ENCODE peak calls at places on chromosomes 6 and 20, in five cellular contexts. One of them, this sample, is unnamed.
A peak's percentile ranks its signal among the peaks of the same experiment; 100 is the strongest.

GRCh38 chr6:106847116-106847515 is 127.4 kb downstream of the CD24 start:
- DNase-seq in brain microvascular endothelial cell: no peak
- DNase-seq in astrocyte of the spinal cord: no peak
- DNase-seq in foreskin fibroblast: no peak
- DNase-seq in gastrocnemius medialis: no peak
- DNase-seq in this sample: no peak

GRCh38 chr6:104686550-104687155 is 173.1 kb downstream of the HACE1 start:
- DNase-seq in brain microvascular endothelial cell: no peak
- DNase-seq in astrocyte of the spinal cord: no peak
- DNase-seq in foreskin fibroblast: no peak
- DNase-seq in gastrocnemius medialis: no peak
- DNase-seq in this sample: no peak

GRCh38 chr20:46935394-46936017 is 40.9 kb downstream of the EYA2 start:
- DNase-seq in brain microvascular endothelial cell: no peak
- DNase-seq in astrocyte of the spinal cord: no peak
- DNase-seq in foreskin fibroblast: no peak
- DNase-seq in gastrocnemius medialis: no peak
- DNase-seq in this sample: no peak

GRCh38 chr6:161318456-161318855 is 44.6 kb upstream of the AGPAT4 start:
- DNase-seq in brain microvascular endothelial cell: no peak
- DNase-seq in astrocyte of the spinal cord: no peak
- DNase-seq in foreskin fibroblast: no peak
- DNase-seq in gastrocnemius medialis: no peak
- DNase-seq in this sample: no peak

GRCh38 chr6:63305278-63305677 is 14.5 kb downstream of the LGSN start:
- DNase-seq in brain microvascular endothelial cell: no peak
- DNase-seq in astrocyte of the spinal cord: no peak
- DNase-seq in foreskin fibroblast: no peak
- DNase-seq in gastrocnemius medialis: no peak
- DNase-seq in this sample: peak; percentile 13

GRCh38 chr6:11033825-11034224 is 10.3 kb downstream of the ELOVL2 start:
- DNase-seq in brain microvascular endothelial cell: peak; percentile 35
- DNase-seq in astrocyte of the spinal cord: peak; percentile 51
- DNase-seq in foreskin fibroblast: peak; percentile 37
- DNase-seq in gastrocnemius medialis: no peak
- DNase-seq in this sample: peak; percentile 79

GRCh38 chr20:51553897-51554504 is 11.5 kb upstream of the NFATC2 start:
- DNase-seq in brain microvascular endothelial cell: no peak
- DNase-seq in astrocyte of the spinal cord: peak; percentile 47
- DNase-seq in foreskin fibroblast: peak; percentile 88
- DNase-seq in gastrocnemius medialis: no peak
- DNase-seq in this sample: no peak

GRCh38 chr6:34718867-34719441 is 22.4 kb upstream of the ILRUN start:
- DNase-seq in brain microvascular endothelial cell: no peak
- DNase-seq in astrocyte of the spinal cord: no peak
- DNase-seq in foreskin fibroblast: no peak
- DNase-seq in gastrocnemius medialis: no peak
- DNase-seq in this sample: peak; percentile 45

GRCh38 chr6:31452859-31453258 is 45.1 kb upstream of the MICB start:
- DNase-seq in brain microvascular endothelial cell: no peak
- DNase-seq in astrocyte of the spinal cord: no peak
- DNase-seq in foreskin fibroblast: no peak
- DNase-seq in gastrocnemius medialis: no peak
- DNase-seq in this sample: no peak

GRCh38 chr6:38370653-38371311 is 268.9 kb downstream of the BTBD9 start:
- DNase-seq in brain microvascular endothelial cell: no peak
- DNase-seq in astrocyte of the spinal cord: no peak
- DNase-seq in foreskin fibroblast: no peak
- DNase-seq in gastrocnemius medialis: peak; percentile 43
- DNase-seq in this sample: no peak

GRCh38 chr6:97947841-97948240 is 664.8 kb upstream of the MMS22L start:
- DNase-seq in brain microvascular endothelial cell: peak; percentile 9
- DNase-seq in astrocyte of the spinal cord: peak; percentile 87
- DNase-seq in foreskin fibroblast: no peak
- DNase-seq in gastrocnemius medialis: no peak
- DNase-seq in this sample: peak; percentile 99

GRCh38 chr6:113967777-113968176 is 3.2 kb downstream of the HDAC2 start:
- DNase-seq in brain microvascular endothelial cell: no peak
- DNase-seq in astrocyte of the spinal cord: no peak
- DNase-seq in foreskin fibroblast: no peak
- DNase-seq in gastrocnemius medialis: no peak
- DNase-seq in this sample: no peak

GRCh38 chr6:5878792-5879191 is 127.9 kb downstream of the NRN1 start:
- DNase-seq in brain microvascular endothelial cell: no peak
- DNase-seq in astrocyte of the spinal cord: no peak
- DNase-seq in foreskin fibroblast: no peak
- DNase-seq in gastrocnemius medialis: no peak
- DNase-seq in this sample: no peak

GRCh38 chr20:37979021-37979985 is 54.0 kb downstream of the TTI1 start:
- DNase-seq in brain microvascular endothelial cell: no peak
- DNase-seq in astrocyte of the spinal cord: no peak
- DNase-seq in foreskin fibroblast: no peak
- DNase-seq in gastrocnemius medialis: no peak
- DNase-seq in this sample: no peak

GRCh38 chr20:19212524-19213502 is at the start of gene SLC24A3:
- DNase-seq in brain microvascular endothelial cell: no peak
- DNase-seq in astrocyte of the spinal cord: peak; percentile 30
- DNase-seq in foreskin fibroblast: no peak
- DNase-seq in gastrocnemius medialis: peak; percentile 50
- DNase-seq in this sample: peak; percentile 6

GRCh38 chr6:105137388-105137787 is 42.4 kb downstream of the POPDC3 start:
- DNase-seq in brain microvascular endothelial cell: no peak
- DNase-seq in astrocyte of the spinal cord: peak; percentile 18
- DNase-seq in foreskin fibroblast: no peak
- DNase-seq in gastrocnemius medialis: peak; percentile 7
- DNase-seq in this sample: no peak

GRCh38 chr20:8874437-8874836 is 194.4 kb upstream of the PLCB4 start:
- DNase-seq in brain microvascular endothelial cell: no peak
- DNase-seq in astrocyte of the spinal cord: no peak
- DNase-seq in foreskin fibroblast: no peak
- DNase-seq in gastrocnemius medialis: no peak
- DNase-seq in this sample: no peak

GRCh38 chr6:7264041-7264440 is 49.0 kb downstream of the SSR1 start:
- DNase-seq in brain microvascular endothelial cell: no peak
- DNase-seq in astrocyte of the spinal cord: no peak
- DNase-seq in foreskin fibroblast: no peak
- DNase-seq in gastrocnemius medialis: no peak
- DNase-seq in this sample: no peak

GRCh38 chr20:63457737-63458136 is 14.7 kb downstream of the KCNQ2 start:
- DNase-seq in brain microvascular endothelial cell: peak; percentile 6
- DNase-seq in astrocyte of the spinal cord: no peak
- DNase-seq in foreskin fibroblast: peak; percentile 9
- DNase-seq in gastrocnemius medialis: no peak
- DNase-seq in this sample: peak; percentile 12

GRCh38 chr6:43812850-43813584 is 43.0 kb downstream of the VEGFA start:
- DNase-seq in brain microvascular endothelial cell: no peak
- DNase-seq in astrocyte of the spinal cord: no peak
- DNase-seq in foreskin fibroblast: no peak
- DNase-seq in gastrocnemius medialis: peak; percentile 33
- DNase-seq in this sample: no peak

GRCh38 chr6:29112135-29112534 is 4.3 kb downstream of the OR2J3 start:
- DNase-seq in brain microvascular endothelial cell: no peak
- DNase-seq in astrocyte of the spinal cord: no peak
- DNase-seq in foreskin fibroblast: no peak
- DNase-seq in gastrocnemius medialis: no peak
- DNase-seq in this sample: peak; percentile 1

GRCh38 chr20:48928832-48929725 is 7.6 kb downstream of the ARFGEF2 start:
- DNase-seq in brain microvascular endothelial cell: no peak
- DNase-seq in astrocyte of the spinal cord: peak; percentile 48
- DNase-seq in foreskin fibroblast: no peak
- DNase-seq in gastrocnemius medialis: no peak
- DNase-seq in this sample: no peak

GRCh38 chr20:58651548-58651822 is 402 bp downstream of the STX16 start:
- DNase-seq in brain microvascular endothelial cell: no peak
- DNase-seq in astrocyte of the spinal cord: no peak
- DNase-seq in foreskin fibroblast: no peak
- DNase-seq in gastrocnemius medialis: no peak
- DNase-seq in this sample: no peak

GRCh38 chr6:44493593-44493992 is 106.1 kb downstream of the CDC5L start:
- DNase-seq in brain microvascular endothelial cell: no peak
- DNase-seq in astrocyte of the spinal cord: peak; percentile 22
- DNase-seq in foreskin fibroblast: no peak
- DNase-seq in gastrocnemius medialis: no peak
- DNase-seq in this sample: no peak

GRCh38 chr20:10077081-10077471 is 42.3 kb downstream of the ANKEF1 start:
- DNase-seq in brain microvascular endothelial cell: no peak
- DNase-seq in astrocyte of the spinal cord: no peak
- DNase-seq in foreskin fibroblast: no peak
- DNase-seq in gastrocnemius medialis: no peak
- DNase-seq in this sample: no peak
- TF ChIP-seq CTCF in brain microvascular endothelial cell: peak; percentile 66
- TF ChIP-seq CTCF in astrocyte of the spinal cord: peak; percentile 39
- TF ChIP-seq CTCF in foreskin fibroblast: no peak
- TF ChIP-seq CTCF in gastrocnemius medialis: no peak
- TF ChIP-seq CTCF in this sample: peak; percentile 63

DNA sequence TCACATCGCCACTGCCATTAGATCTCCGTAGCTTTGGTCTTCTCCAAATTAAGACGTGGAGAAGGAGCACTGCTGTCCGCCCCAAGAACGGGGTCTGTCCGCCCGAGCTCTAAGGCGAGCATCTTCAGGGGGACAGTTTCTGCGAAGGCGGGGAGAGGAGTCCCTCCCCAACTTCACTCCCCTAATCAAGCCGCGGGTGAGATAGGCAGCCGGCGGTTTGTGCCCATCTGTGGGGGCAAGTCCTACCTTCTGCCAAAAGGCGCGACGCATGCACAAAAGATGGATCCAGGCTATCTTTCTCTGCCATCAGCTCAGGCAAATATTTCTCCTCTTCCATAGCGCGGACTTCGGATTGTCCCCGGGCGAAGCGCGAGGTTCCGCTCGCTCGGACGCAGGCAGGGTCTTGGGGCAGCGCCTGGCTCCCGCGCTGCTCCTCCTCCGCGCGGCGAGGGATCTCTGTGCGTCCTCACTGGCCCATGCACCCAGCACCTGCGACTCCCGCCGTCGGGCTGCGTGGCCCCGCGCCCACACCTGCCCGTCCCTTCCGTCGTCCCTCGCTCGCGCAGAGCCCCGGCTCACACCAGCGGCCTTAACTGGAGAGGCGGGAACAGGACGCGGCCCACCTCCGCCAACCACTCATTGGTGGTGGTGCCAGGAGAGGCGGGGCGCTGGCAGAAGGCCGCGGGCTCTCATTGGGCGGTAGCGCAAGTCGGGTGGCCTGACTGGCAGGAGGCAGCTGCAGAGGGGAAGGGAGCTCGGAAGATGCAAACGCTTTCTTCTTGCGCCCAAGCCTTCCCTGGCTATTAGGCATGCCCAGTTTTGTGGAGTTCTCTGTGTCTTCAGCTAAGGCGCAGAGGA is at the start of gene KHDRBS2:
- DNase-seq in brain microvascular endothelial cell: no peak
- DNase-seq in astrocyte of the spinal cord: no peak
- DNase-seq in foreskin fibroblast: no peak
- DNase-seq in gastrocnemius medialis: peak; percentile 32
- DNase-seq in this sample: peak; percentile 34
- H3K4me3 ChIP-seq in brain microvascular endothelial cell: no peak within 1 kb of the TSS
- H3K4me3 ChIP-seq in astrocyte of the spinal cord: no peak within 1 kb of the TSS
- H3K4me3 ChIP-seq in foreskin fibroblast: no peak within 1 kb of the TSS
- H3K4me3 ChIP-seq in gastrocnemius medialis: peak within 1 kb of the TSS; percentile 50
- H3K4me3 ChIP-seq in this sample: no peak within 1 kb of the TSS

GRCh38 chr6:87482382-87482781 is 9.6 kb downstream of the SLC35A1 start:
- DNase-seq in brain microvascular endothelial cell: no peak
- DNase-seq in astrocyte of the spinal cord: no peak
- DNase-seq in foreskin fibroblast: no peak
- DNase-seq in gastrocnemius medialis: no peak
- DNase-seq in this sample: no peak

GRCh38 chr6:87481936-87482335 is 9.2 kb downstream of the SLC35A1 start:
- DNase-seq in brain microvascular endothelial cell: no peak
- DNase-seq in astrocyte of the spinal cord: no peak
- DNase-seq in foreskin fibroblast: no peak
- DNase-seq in gastrocnemius medialis: no peak
- DNase-seq in this sample: no peak

GRCh38 chr6:87484491-87484890 is 11.7 kb downstream of the SLC35A1 start:
- DNase-seq in brain microvascular endothelial cell: no peak
- DNase-seq in astrocyte of the spinal cord: no peak
- DNase-seq in foreskin fibroblast: no peak
- DNase-seq in gastrocnemius medialis: no peak
- DNase-seq in this sample: peak; percentile 87

GRCh38 chr6:87487555-87487954 is 14.8 kb downstream of the SLC35A1 start:
- DNase-seq in brain microvascular endothelial cell: peak; percentile 4
- DNase-seq in astrocyte of the spinal cord: no peak
- DNase-seq in foreskin fibroblast: peak; percentile 7
- DNase-seq in gastrocnemius medialis: no peak
- DNase-seq in this sample: peak; percentile 37

GRCh38 chr6:87483929-87484328 is 11.2 kb downstream of the SLC35A1 start:
- DNase-seq in brain microvascular endothelial cell: peak; percentile 40
- DNase-seq in astrocyte of the spinal cord: peak; percentile 63
- DNase-seq in foreskin fibroblast: peak; percentile 34
- DNase-seq in gastrocnemius medialis: no peak
- DNase-seq in this sample: peak; percentile 35
- TF ChIP-seq CTCF in brain microvascular endothelial cell: peak; percentile 50
- TF ChIP-seq CTCF in astrocyte of the spinal cord: no peak
- TF ChIP-seq CTCF in foreskin fibroblast: no peak
- TF ChIP-seq CTCF in gastrocnemius medialis: peak; percentile 38
- TF ChIP-seq CTCF in this sample: no peak

DNA sequence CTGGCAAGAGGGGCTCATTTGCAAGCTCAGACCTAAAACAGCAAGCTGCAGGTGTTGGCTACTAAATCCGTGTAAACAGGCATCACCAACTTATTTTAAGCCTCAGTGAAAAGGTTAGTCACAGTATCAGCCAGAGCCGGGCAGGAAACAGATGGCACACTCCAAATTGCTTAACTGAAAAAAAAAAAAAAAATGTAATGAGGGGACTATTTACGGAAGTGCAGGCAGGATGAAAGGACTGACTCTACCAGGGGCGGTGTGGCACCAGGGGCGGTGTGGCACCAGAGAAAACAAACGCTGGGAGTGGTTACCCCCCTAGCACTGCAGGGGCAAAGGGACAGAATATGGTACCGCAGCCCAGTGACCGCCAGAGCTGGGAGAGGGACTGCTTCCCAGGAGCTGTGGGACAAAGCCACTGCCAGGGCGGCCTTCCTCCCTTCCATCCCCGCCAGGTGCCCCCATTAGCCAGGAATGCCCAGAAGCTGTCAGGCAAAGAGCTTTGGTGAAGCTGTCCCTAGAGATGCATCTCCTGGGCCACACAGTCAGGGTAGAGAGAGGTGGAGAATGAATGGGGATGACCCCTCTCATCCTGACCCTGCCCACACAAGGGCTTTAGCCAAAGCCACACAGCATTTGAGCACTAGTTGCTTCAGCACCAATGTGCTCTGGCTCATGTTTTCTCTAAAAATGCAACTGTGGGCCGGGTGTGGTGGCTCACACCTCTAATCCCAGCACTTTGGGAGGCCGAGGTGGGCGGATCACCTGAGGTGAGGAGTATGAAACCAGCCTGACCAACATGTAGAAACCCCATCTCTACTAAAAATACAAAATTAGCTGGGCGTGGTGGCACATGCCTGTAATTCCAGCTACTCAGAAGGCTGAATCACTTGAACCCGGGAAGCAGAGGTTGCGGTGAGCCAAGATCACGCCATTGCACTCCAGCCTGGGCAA is 39.6 kb upstream of the GFOD1 start:
- DNase-seq in brain microvascular endothelial cell: no peak
- DNase-seq in astrocyte of the spinal cord: no peak
- DNase-seq in foreskin fibroblast: no peak
- DNase-seq in gastrocnemius medialis: peak; percentile 55
- DNase-seq in this sample: peak; percentile 56
- H3K4me3 ChIP-seq in brain microvascular endothelial cell: no peak overlapping the region
- H3K4me3 ChIP-seq in astrocyte of the spinal cord: no peak overlapping the region
- H3K4me3 ChIP-seq in foreskin fibroblast: no peak overlapping the region
- H3K4me3 ChIP-seq in gastrocnemius medialis: peak overlapping the region; percentile 35
- H3K4me3 ChIP-seq in this sample: no peak overlapping the region